ENCODE peak calls at places on chromosomes 16 and 17, in five cellular contexts. B, I, M, N and P are unnamed samples.

GRCh38 chr17:62580947-62581346 is 46.5 kb upstream of the MRC2 start:
- DNase-seq in B (no peak), I (no peak), M (no peak), N (no peak), P (no peak)

GRCh38 chr16:54584121-54584520 is 297.5 kb upstream of the IRX3 start:
- DNase-seq in B (no peak), I (no peak), M (no peak), N (no peak), P (no peak)

GRCh38 chr17:62718420-62718819 is 89.7 kb downstream of the MARCHF10 start:
- DNase-seq in B (no peak), I (no peak), M (no peak), N (peak), P (peak)

GRCh38 chr17:76075364-76076099 is 951 bp downstream of the GALR2 start:
- DNase-seq in B (peak), I (no peak), M (peak), N (peak), P (peak)

GRCh38 chr16:67339453-67339852 is 12.8 kb downstream of the LRRC36 start:
- DNase-seq in B (no peak), I (no peak), M (peak), N (no peak), P (peak)

GRCh38 chr16:71882505-71883192 is 1.3 kb downstream of the ZNF821 start:
- DNase-seq in B (peak), I (peak), M (peak), N (peak), P (peak)

GRCh38 chr17:978110-979093 is 1.2 kb downstream of the NXN start:
- DNase-seq in B (no peak), I (no peak), M (peak), N (peak), P (peak)

GRCh38 chr17:50603340-50603739 is 31.3 kb upstream of the ABCC3 start:
- DNase-seq in B (no peak), I (no peak), M (no peak), N (peak), P (no peak)

GRCh38 chr16:86405319-86405718 is 105.0 kb upstream of the FOXF1 start:
- DNase-seq in B (no peak), I (no peak), M (no peak), N (no peak), P (no peak)

GRCh38 chr17:70555723-70556122 is 386.4 kb downstream of the KCNJ2 start:
- DNase-seq in B (no peak), I (no peak), M (no peak), N (no peak), P (no peak)

GRCh38 chr16:29029168-29029994 is 44.5 kb downstream of the LAT start:
- DNase-seq in B (no peak), I (no peak), M (peak), N (peak), P (peak)

GRCh38 chr16:28149016-28149888 is 62.5 kb downstream of the XPO6 start:
- DNase-seq in B (no peak), I (no peak), M (peak), N (no peak), P (no peak)

GRCh38 chr17:74042744-74043486 is 160.6 kb upstream of the RPL38 start:
- DNase-seq in B (peak), I (no peak), M (peak), N (peak), P (peak)

GRCh38 chr17:75109407-75110236 is at the start of gene ARMC7:
- DNase-seq in B (peak), I (peak), M (peak), N (peak), P (peak)

GRCh38 chr17:40329981-40330794 is 21.2 kb downstream of the RARA start:
- DNase-seq in B (peak), I (peak), M (no peak), N (no peak), P (no peak)

GRCh38 chr17:7307686-7308624 is 527 bp downstream of the EIF5A start:
- DNase-seq in B (peak), I (peak), M (peak), N (peak), P (peak)

GRCh38 chr16:1560153-1560552 is 26.7 kb downstream of the TMEM204 start:
- DNase-seq in B (no peak), I (no peak), M (no peak), N (no peak), P (no peak)

GRCh38 chr17:79950306-79950705 is 85.4 kb downstream of the TBC1D16 start:
- DNase-seq in B (no peak), I (no peak), M (no peak), N (peak), P (no peak)

GRCh38 chr17:3593384-3593783 is 15.8 kb downstream of the TRPV1 start:
- DNase-seq in B (no peak), I (no peak), M (no peak), N (no peak), P (no peak)

GRCh38 chr17:38358586-38359513 is 7.2 kb downstream of the SOCS7 start:
- DNase-seq in B (no peak), I (no peak), M (peak), N (no peak), P (no peak)

GRCh38 chr16:58336332-58337089 is 41.7 kb upstream of the PRSS54 start:
- DNase-seq in B (peak), I (peak), M (peak), N (peak), P (peak)

GRCh38 chr16:52386694-52387093 is 160.2 kb downstream of the TOX3 start:
- DNase-seq in B (no peak), I (no peak), M (no peak), N (no peak), P (no peak)

GRCh38 chr16:52383071-52383470 is 163.9 kb downstream of the TOX3 start:
- DNase-seq in B (no peak), I (no peak), M (no peak), N (no peak), P (no peak)

GRCh38 chr16:52383640-52384292 is 163.2 kb downstream of the TOX3 start:
- DNase-seq in B (no peak), I (no peak), M (no peak), N (no peak), P (no peak)

GRCh38 chr16:52389045-52389444 is 157.9 kb downstream of the TOX3 start:
- DNase-seq in B (no peak), I (no peak), M (no peak), N (no peak), P (no peak)

DNA sequence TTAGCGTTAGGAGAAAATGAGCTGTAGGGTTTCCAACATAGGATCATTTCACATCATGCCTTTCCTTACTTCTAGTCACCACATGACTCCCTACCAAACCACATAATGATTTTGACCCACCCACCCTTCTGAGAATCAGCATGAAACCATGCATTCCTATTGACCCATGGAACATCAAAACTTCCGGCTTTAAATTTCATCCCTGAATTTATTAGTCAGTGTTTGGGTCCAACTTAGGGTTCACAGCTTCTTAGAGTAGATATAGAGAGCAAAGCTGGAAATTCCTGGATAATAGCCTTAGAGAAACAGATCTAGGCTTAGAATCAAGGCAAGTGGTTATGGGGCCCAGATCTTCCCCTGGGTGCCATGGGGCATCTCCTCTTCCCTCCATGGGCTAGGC is 162.6 kb downstream of the TOX3 start:
- DNase-seq in B (no peak), I (no peak), M (no peak), N (no peak), P (no peak)
- TF ChIP-seq CTCF in B (no peak), I (no peak), M (no peak), N (no peak), P (no peak)

GRCh38 chr17:56891751-56892150 is 22.1 kb downstream of the TRIM25 start:
- DNase-seq in B (no peak), I (peak), M (no peak), N (peak), P (peak)
- TF ChIP-seq CTCF in B (peak), I (peak), M (no peak), N (peak), P (peak)

GRCh38 chr17:21523482-21524210 is 147.5 kb downstream of the KCNJ12 start:
- DNase-seq in B (no peak), I (no peak), M (peak), N (peak), P (no peak)

GRCh38 chr17:21524211-21524591 is 148.0 kb downstream of the KCNJ12 start:
- DNase-seq in B (no peak), I (no peak), M (no peak), N (peak), P (peak)

GRCh38 chr17:21528031-21528684 is 152.0 kb downstream of the KCNJ12 start:
- DNase-seq in B (no peak), I (no peak), M (no peak), N (no peak), P (no peak)

GRCh38 chr17:21522755-21523154 is 146.6 kb downstream of the KCNJ12 start:
- DNase-seq in B (no peak), I (no peak), M (peak), N (peak), P (no peak)

GRCh38 chr17:21525464-21526130 is 149.4 kb downstream of the KCNJ12 start:
- DNase-seq in B (no peak), I (no peak), M (peak), N (peak), P (no peak)
- TF ChIP-seq CTCF in B (no peak), I (no peak), M (no peak), N (peak), P (no peak)

GRCh38 chr17:54754560-54754959 is 146.1 kb upstream of the TOM1L1 start:
- DNase-seq in B (no peak), I (no peak), M (no peak), N (peak), P (no peak)
- TF ChIP-seq CTCF in B (no peak), I (peak), M (no peak), N (peak), P (no peak)

DNA sequence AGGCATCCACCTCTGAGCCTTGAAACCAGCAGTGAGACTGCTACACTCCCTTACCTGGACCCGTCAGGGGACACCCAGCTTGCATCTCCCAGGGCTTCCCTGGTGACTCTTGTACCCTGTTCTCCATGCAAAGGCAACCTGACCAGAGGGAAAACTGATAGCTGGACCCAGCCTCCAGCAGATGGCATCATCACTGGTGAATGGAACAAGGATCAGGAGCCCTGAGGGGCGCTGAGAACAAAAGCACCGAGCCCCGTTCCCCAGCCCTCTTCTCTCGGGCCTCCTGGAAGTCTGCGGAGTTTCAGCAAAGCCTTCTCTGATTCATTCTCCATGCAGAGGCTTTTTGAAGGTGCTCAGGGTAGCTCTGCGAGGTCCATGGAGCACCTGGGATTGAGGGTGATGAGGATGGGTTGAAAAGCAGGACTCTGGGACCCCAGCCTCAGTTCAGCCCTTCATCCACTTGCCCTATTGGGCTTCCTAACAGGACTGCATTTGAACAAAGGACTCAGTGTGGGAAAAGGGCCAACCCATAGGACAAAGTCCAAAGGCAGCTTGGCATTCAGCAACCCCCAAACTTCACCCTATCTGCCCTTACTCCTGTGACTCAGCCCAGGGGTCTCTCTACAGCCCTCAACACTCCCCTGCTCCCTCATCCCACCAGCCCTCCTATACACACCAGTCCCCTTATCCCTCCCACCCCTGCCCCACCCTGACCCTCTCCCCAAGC is 45.0 kb upstream of the LHX1 start:
- DNase-seq in B (no peak), I (no peak), M (no peak), N (peak), P (no peak)
- TF ChIP-seq CTCF in B (no peak), I (no peak), M (no peak), N (peak), P (no peak)